ENCODE peak calls at places on chromosomes 11 and 22, in nine cellular contexts. One of them, this sample, is unnamed. For H3K4me1, the result is how much of the 10 kb centered on the place peaks cover.

GRCh38 chr22:37996079-37996478 is 11.7 kb upstream of the SOX10 start:
- DNase-seq in heart right ventricle: no peak
- DNase-seq in esophagus squamous epithelium: no peak
- DNase-seq in IMR-90: no peak
- DNase-seq in right atrium auricular region: no peak
- DNase-seq in psoas muscle: no peak
- DNase-seq in adrenal gland: no peak
- DNase-seq in OCI-LY7: peak
- DNase-seq in fibroblast of lung: no peak
- DNase-seq in this sample: no peak

GRCh38 chr22:46983046-46983445 is 220.6 kb downstream of the TBC1D22A start:
- DNase-seq in IMR-90: no peak
- DNase-seq in right atrium auricular region: no peak
- DNase-seq in heart right ventricle: no peak
- DNase-seq in adrenal gland: no peak
- DNase-seq in esophagus squamous epithelium: no peak
- DNase-seq in psoas muscle: no peak
- DNase-seq in fibroblast of lung: no peak
- DNase-seq in OCI-LY7: no peak
- DNase-seq in this sample: no peak

GRCh38 chr11:106186630-106187029 is 109.2 kb downstream of the AASDHPPT start:
- DNase-seq in IMR-90: no peak
- DNase-seq in fibroblast of lung: no peak
- DNase-seq in OCI-LY7: no peak
- DNase-seq in psoas muscle: no peak
- DNase-seq in heart right ventricle: no peak
- DNase-seq in adrenal gland: no peak
- DNase-seq in esophagus squamous epithelium: no peak
- DNase-seq in right atrium auricular region: no peak
- DNase-seq in this sample: no peak

GRCh38 chr22:17890245-17890671 is 116.0 kb upstream of the BID start:
- DNase-seq in right atrium auricular region: no peak
- DNase-seq in OCI-LY7: no peak
- DNase-seq in esophagus squamous epithelium: no peak
- DNase-seq in heart right ventricle: no peak
- DNase-seq in fibroblast of lung: no peak
- DNase-seq in adrenal gland: peak
- DNase-seq in IMR-90: peak
- DNase-seq in psoas muscle: peak
- DNase-seq in this sample: no peak

GRCh38 chr22:36528336-36528735 is 630 bp downstream of the EIF3D start:
- DNase-seq in esophagus squamous epithelium: no peak
- DNase-seq in OCI-LY7: peak
- DNase-seq in fibroblast of lung: peak
- DNase-seq in psoas muscle: no peak
- DNase-seq in adrenal gland: no peak
- DNase-seq in heart right ventricle: no peak
- DNase-seq in IMR-90: no peak
- DNase-seq in right atrium auricular region: no peak
- DNase-seq in this sample: no peak

GRCh38 chr22:42833104-42833503 is 24.0 kb downstream of the ARFGAP3 start:
- DNase-seq in adrenal gland: no peak
- DNase-seq in right atrium auricular region: no peak
- DNase-seq in fibroblast of lung: no peak
- DNase-seq in heart right ventricle: no peak
- DNase-seq in esophagus squamous epithelium: no peak
- DNase-seq in psoas muscle: no peak
- DNase-seq in IMR-90: no peak
- DNase-seq in OCI-LY7: no peak
- DNase-seq in this sample: no peak

GRCh38 chr11:27291302-27291889 is 71.6 kb downstream of the CCDC34 start:
- DNase-seq in right atrium auricular region: no peak
- DNase-seq in adrenal gland: no peak
- DNase-seq in heart right ventricle: no peak
- DNase-seq in fibroblast of lung: no peak
- DNase-seq in OCI-LY7: peak
- DNase-seq in psoas muscle: no peak
- DNase-seq in esophagus squamous epithelium: no peak
- DNase-seq in IMR-90: no peak
- DNase-seq in this sample: no peak

GRCh38 chr11:111162306-111162705 is 83.2 kb upstream of the POU2AF2 start:
- DNase-seq in fibroblast of lung: no peak
- DNase-seq in right atrium auricular region: no peak
- DNase-seq in OCI-LY7: no peak
- DNase-seq in adrenal gland: no peak
- DNase-seq in esophagus squamous epithelium: no peak
- DNase-seq in psoas muscle: no peak
- DNase-seq in IMR-90: peak
- DNase-seq in heart right ventricle: no peak
- DNase-seq in this sample: no peak

GRCh38 chr11:1369371-1370005 is 20.2 kb upstream of the BRSK2 start:
- DNase-seq in psoas muscle: no peak
- DNase-seq in adrenal gland: no peak
- DNase-seq in OCI-LY7: no peak
- DNase-seq in heart right ventricle: no peak
- DNase-seq in IMR-90: no peak
- DNase-seq in esophagus squamous epithelium: no peak
- DNase-seq in fibroblast of lung: no peak
- DNase-seq in right atrium auricular region: no peak
- DNase-seq in this sample: no peak

GRCh38 chr11:67371549-67372231 is 1.7 kb downstream of the CLCF1 start:
- DNase-seq in heart right ventricle: no peak
- DNase-seq in adrenal gland: peak
- DNase-seq in right atrium auricular region: peak
- DNase-seq in IMR-90: peak
- DNase-seq in fibroblast of lung: peak
- DNase-seq in esophagus squamous epithelium: no peak
- DNase-seq in psoas muscle: no peak
- DNase-seq in OCI-LY7: peak
- DNase-seq in this sample: no peak

GRCh38 chr11:20126724-20127123 is 33.6 kb downstream of the DBX1 start:
- DNase-seq in IMR-90: no peak
- DNase-seq in heart right ventricle: no peak
- DNase-seq in adrenal gland: no peak
- DNase-seq in psoas muscle: no peak
- DNase-seq in esophagus squamous epithelium: no peak
- DNase-seq in right atrium auricular region: no peak
- DNase-seq in fibroblast of lung: no peak
- DNase-seq in OCI-LY7: no peak
- DNase-seq in this sample: no peak

GRCh38 chr11:15201586-15201985 is 86.9 kb downstream of the INSC start:
- DNase-seq in adrenal gland: no peak
- DNase-seq in fibroblast of lung: no peak
- DNase-seq in heart right ventricle: no peak
- DNase-seq in OCI-LY7: no peak
- DNase-seq in psoas muscle: no peak
- DNase-seq in esophagus squamous epithelium: no peak
- DNase-seq in IMR-90: no peak
- DNase-seq in right atrium auricular region: no peak
- DNase-seq in this sample: no peak

GRCh38 chr22:20884454-20884853 is 25.6 kb downstream of the SNAP29 start:
- DNase-seq in right atrium auricular region: no peak
- DNase-seq in OCI-LY7: no peak
- DNase-seq in heart right ventricle: no peak
- DNase-seq in adrenal gland: no peak
- DNase-seq in fibroblast of lung: no peak
- DNase-seq in psoas muscle: no peak
- DNase-seq in esophagus squamous epithelium: no peak
- DNase-seq in IMR-90: no peak
- DNase-seq in this sample: no peak

GRCh38 chr22:20882855-20883254 is 24.0 kb downstream of the SNAP29 start:
- DNase-seq in fibroblast of lung: no peak
- DNase-seq in esophagus squamous epithelium: no peak
- DNase-seq in psoas muscle: no peak
- DNase-seq in OCI-LY7: no peak
- DNase-seq in right atrium auricular region: no peak
- DNase-seq in heart right ventricle: no peak
- DNase-seq in adrenal gland: no peak
- DNase-seq in IMR-90: no peak
- DNase-seq in this sample: no peak

GRCh38 chr22:20881869-20882815 is 23.3 kb downstream of the SNAP29 start:
- DNase-seq in IMR-90: no peak
- DNase-seq in psoas muscle: no peak
- DNase-seq in heart right ventricle: no peak
- DNase-seq in adrenal gland: no peak
- DNase-seq in fibroblast of lung: no peak
- DNase-seq in esophagus squamous epithelium: no peak
- DNase-seq in OCI-LY7: no peak
- DNase-seq in right atrium auricular region: no peak
- DNase-seq in this sample: no peak

GRCh38 chr22:20877715-20878114 is 18.9 kb downstream of the SNAP29 start:
- DNase-seq in fibroblast of lung: no peak
- DNase-seq in right atrium auricular region: no peak
- DNase-seq in heart right ventricle: no peak
- DNase-seq in esophagus squamous epithelium: no peak
- DNase-seq in IMR-90: no peak
- DNase-seq in psoas muscle: no peak
- DNase-seq in adrenal gland: no peak
- DNase-seq in OCI-LY7: no peak
- DNase-seq in this sample: no peak

GRCh38 chr22:20881231-20881630 is 22.4 kb downstream of the SNAP29 start:
- DNase-seq in adrenal gland: no peak
- DNase-seq in IMR-90: peak
- DNase-seq in OCI-LY7: no peak
- DNase-seq in esophagus squamous epithelium: no peak
- DNase-seq in psoas muscle: no peak
- DNase-seq in fibroblast of lung: no peak
- DNase-seq in right atrium auricular region: no peak
- DNase-seq in heart right ventricle: no peak
- DNase-seq in this sample: no peak
- H3K4me1 ChIP-seq in adrenal gland: under half
- H3K4me1 ChIP-seq in IMR-90: under half
- H3K4me1 ChIP-seq in OCI-LY7: under half
- H3K4me1 ChIP-seq in esophagus squamous epithelium: under half
- H3K4me1 ChIP-seq in psoas muscle: under half
- H3K4me1 ChIP-seq in fibroblast of lung: under half
- H3K4me1 ChIP-seq in right atrium auricular region: under half
- H3K4me1 ChIP-seq in heart right ventricle: under half
- H3K4me1 ChIP-seq in this sample: under half

GRCh38 chr11:65915101-65915820 is 3.6 kb downstream of the C11orf68 start:
- DNase-seq in esophagus squamous epithelium: no peak
- DNase-seq in heart right ventricle: no peak
- DNase-seq in OCI-LY7: no peak
- DNase-seq in adrenal gland: peak
- DNase-seq in IMR-90: no peak
- DNase-seq in right atrium auricular region: no peak
- DNase-seq in psoas muscle: no peak
- DNase-seq in fibroblast of lung: peak
- DNase-seq in this sample: no peak
- H3K27ac ChIP-seq in esophagus squamous epithelium: peak
- H3K27ac ChIP-seq in heart right ventricle: no peak
- H3K27ac ChIP-seq in OCI-LY7: no peak
- H3K27ac ChIP-seq in adrenal gland: peak
- H3K27ac ChIP-seq in IMR-90: peak
- H3K27ac ChIP-seq in right atrium auricular region: peak
- H3K27ac ChIP-seq in psoas muscle: peak
- H3K27ac ChIP-seq in fibroblast of lung: peak
- H3K27ac ChIP-seq in this sample: peak

GRCh38 chr11:2397005-2397404 is 3.5 kb upstream of the TSSC4 start:
- DNase-seq in psoas muscle: no peak
- DNase-seq in esophagus squamous epithelium: no peak
- DNase-seq in adrenal gland: no peak
- DNase-seq in fibroblast of lung: no peak
- DNase-seq in right atrium auricular region: no peak
- DNase-seq in heart right ventricle: no peak
- DNase-seq in OCI-LY7: no peak
- DNase-seq in IMR-90: no peak
- DNase-seq in this sample: no peak
- H3K4me1 ChIP-seq in psoas muscle: under half
- H3K4me1 ChIP-seq in esophagus squamous epithelium: under half
- H3K4me1 ChIP-seq in adrenal gland: under half
- H3K4me1 ChIP-seq in fibroblast of lung: under half
- H3K4me1 ChIP-seq in right atrium auricular region: under half
- H3K4me1 ChIP-seq in heart right ventricle: under half
- H3K4me1 ChIP-seq in OCI-LY7: half or more
- H3K4me1 ChIP-seq in IMR-90: under half
- H3K4me1 ChIP-seq in this sample: under half

GRCh38 chr22:50269573-50270301 is 443 bp downstream of the MAPK11 start:
- DNase-seq in psoas muscle: no peak
- DNase-seq in OCI-LY7: peak
- DNase-seq in adrenal gland: no peak
- DNase-seq in fibroblast of lung: no peak
- DNase-seq in esophagus squamous epithelium: no peak
- DNase-seq in IMR-90: peak
- DNase-seq in heart right ventricle: peak
- DNase-seq in right atrium auricular region: no peak
- DNase-seq in this sample: no peak

GRCh38 chr22:50266994-50267393 is 3.2 kb downstream of the MAPK11 start:
- DNase-seq in adrenal gland: no peak
- DNase-seq in OCI-LY7: no peak
- DNase-seq in heart right ventricle: no peak
- DNase-seq in fibroblast of lung: no peak
- DNase-seq in right atrium auricular region: no peak
- DNase-seq in IMR-90: no peak
- DNase-seq in esophagus squamous epithelium: no peak
- DNase-seq in psoas muscle: no peak
- DNase-seq in this sample: no peak

GRCh38 chr22:50270302-50271010 is at the start of gene MAPK11:
- DNase-seq in adrenal gland: peak
- DNase-seq in right atrium auricular region: peak
- DNase-seq in heart right ventricle: peak
- DNase-seq in IMR-90: peak
- DNase-seq in psoas muscle: peak
- DNase-seq in esophagus squamous epithelium: no peak
- DNase-seq in OCI-LY7: peak
- DNase-seq in fibroblast of lung: peak
- DNase-seq in this sample: no peak

GRCh38 chr22:50268655-50269113 is 1.5 kb downstream of the MAPK11 start:
- DNase-seq in heart right ventricle: no peak
- DNase-seq in fibroblast of lung: no peak
- DNase-seq in OCI-LY7: no peak
- DNase-seq in IMR-90: no peak
- DNase-seq in esophagus squamous epithelium: no peak
- DNase-seq in right atrium auricular region: no peak
- DNase-seq in psoas muscle: no peak
- DNase-seq in adrenal gland: no peak
- DNase-seq in this sample: no peak

DNA sequence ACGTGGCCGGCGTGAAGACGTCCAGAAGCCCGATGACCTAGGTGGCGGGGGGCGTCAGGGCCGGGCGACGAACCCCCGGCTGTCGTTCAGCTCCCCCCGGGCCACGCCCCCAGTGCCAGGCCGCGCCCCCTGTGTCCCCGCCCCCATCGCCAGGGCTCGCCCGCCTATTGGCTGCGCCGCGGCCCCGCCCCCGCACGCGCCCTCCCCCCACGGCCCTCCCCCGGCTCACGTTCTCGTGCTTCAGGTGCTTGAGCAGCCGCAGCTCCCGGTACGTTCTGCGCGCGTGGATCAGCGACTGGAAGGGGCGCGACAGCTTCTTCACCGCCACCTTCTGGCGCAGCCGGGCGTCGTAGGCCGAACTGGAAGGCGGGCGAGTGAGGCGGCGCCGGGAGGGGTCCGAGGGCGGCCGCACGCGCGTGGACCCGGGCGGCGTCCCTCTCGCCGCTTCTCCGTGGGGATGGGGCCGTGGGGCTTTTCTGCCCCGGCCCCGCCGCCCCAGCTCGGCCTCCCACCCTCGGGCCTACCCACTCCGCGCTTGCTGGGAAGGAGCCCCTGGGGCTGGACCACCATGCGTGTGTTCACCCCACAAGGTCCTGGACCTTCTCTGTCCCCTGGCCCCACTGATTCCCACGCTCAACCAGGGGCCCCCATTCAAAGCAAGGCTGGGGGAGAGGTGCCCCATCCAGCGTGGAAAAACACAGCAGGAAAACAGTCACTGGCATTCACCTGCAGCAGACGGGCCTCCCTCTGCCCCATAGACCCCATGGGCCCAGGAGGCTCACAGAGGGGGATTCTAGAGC is 2.4 kb downstream of the MAPK11 start:
- DNase-seq in heart right ventricle: peak
- DNase-seq in psoas muscle: peak
- DNase-seq in right atrium auricular region: no peak
- DNase-seq in esophagus squamous epithelium: no peak
- DNase-seq in OCI-LY7: peak
- DNase-seq in IMR-90: peak
- DNase-seq in adrenal gland: peak
- DNase-seq in fibroblast of lung: peak
- DNase-seq in this sample: no peak
- H3K27ac ChIP-seq in heart right ventricle: no peak
- H3K27ac ChIP-seq in psoas muscle: no peak
- H3K27ac ChIP-seq in right atrium auricular region: no peak
- H3K27ac ChIP-seq in esophagus squamous epithelium: peak
- H3K27ac ChIP-seq in OCI-LY7: no peak
- H3K27ac ChIP-seq in IMR-90: no peak
- H3K27ac ChIP-seq in adrenal gland: peak
- H3K27ac ChIP-seq in fibroblast of lung: no peak
- H3K27ac ChIP-seq in this sample: no peak

This sample was measured in thoracic aorta.